ENCODE peak calls at places on chromosomes 11 and 22, in nine cellular contexts. One of them, this sample, is unnamed.

GRCh38 chr22:20976291-20976877 is 5.7 kb upstream of the LZTR1 start:
- DNase-seq in CD4-positive, alpha-beta T cell: no peak
- DNase-seq in kidney epithelial cell: no peak
- DNase-seq in adipocyte: no peak
- DNase-seq in GM23248: no peak
- DNase-seq in mammary epithelial cell: no peak
- DNase-seq in body of pancreas: no peak
- DNase-seq in HCT116: no peak
- DNase-seq in foreskin keratinocyte: no peak
- DNase-seq in this sample: no peak

GRCh38 chr22:20783844-20784723 is 10.2 kb downstream of the SERPIND1 start:
- DNase-seq in CD4-positive, alpha-beta T cell: peak; percentile 16
- DNase-seq in kidney epithelial cell: peak; percentile 31
- DNase-seq in adipocyte: peak; percentile 77
- DNase-seq in GM23248: peak; percentile 70
- DNase-seq in mammary epithelial cell: peak; percentile 35
- DNase-seq in body of pancreas: peak; percentile 31
- DNase-seq in HCT116: peak; percentile 34
- DNase-seq in foreskin keratinocyte: no peak
- DNase-seq in this sample: no peak

GRCh38 chr11:44179173-44179572 is 83.7 kb downstream of the EXT2 start:
- DNase-seq in CD4-positive, alpha-beta T cell: no peak
- DNase-seq in kidney epithelial cell: no peak
- DNase-seq in adipocyte: peak; percentile 43
- DNase-seq in GM23248: peak; percentile 48
- DNase-seq in mammary epithelial cell: no peak
- DNase-seq in body of pancreas: no peak
- DNase-seq in HCT116: no peak
- DNase-seq in foreskin keratinocyte: no peak
- DNase-seq in this sample: no peak

GRCh38 chr11:69157822-69158231 is 2.1 kb downstream of the SMIM38 start:
- DNase-seq in CD4-positive, alpha-beta T cell: no peak
- DNase-seq in kidney epithelial cell: no peak
- DNase-seq in adipocyte: no peak
- DNase-seq in GM23248: no peak
- DNase-seq in mammary epithelial cell: no peak
- DNase-seq in body of pancreas: no peak
- DNase-seq in HCT116: no peak
- DNase-seq in foreskin keratinocyte: no peak
- DNase-seq in this sample: no peak

GRCh38 chr11:69588270-69588669 is 52.7 kb upstream of the CCND1 start:
- DNase-seq in CD4-positive, alpha-beta T cell: no peak
- DNase-seq in kidney epithelial cell: no peak
- DNase-seq in adipocyte: peak; percentile 47
- DNase-seq in GM23248: peak; percentile 95
- DNase-seq in mammary epithelial cell: peak; percentile 83
- DNase-seq in body of pancreas: no peak
- DNase-seq in HCT116: peak; percentile 54
- DNase-seq in foreskin keratinocyte: peak; percentile 51
- DNase-seq in this sample: no peak

GRCh38 chr11:133957926-133958325 is 1.2 kb upstream of the IGSF9B start:
- DNase-seq in CD4-positive, alpha-beta T cell: no peak
- DNase-seq in kidney epithelial cell: no peak
- DNase-seq in adipocyte: no peak
- DNase-seq in GM23248: no peak
- DNase-seq in mammary epithelial cell: no peak
- DNase-seq in body of pancreas: no peak
- DNase-seq in HCT116: no peak
- DNase-seq in foreskin keratinocyte: no peak
- DNase-seq in this sample: peak; percentile 40

GRCh38 chr11:31800398-31801265 is 10.5 kb downstream of the PAX6 start:
- DNase-seq in CD4-positive, alpha-beta T cell: no peak
- DNase-seq in kidney epithelial cell: no peak
- DNase-seq in adipocyte: no peak
- DNase-seq in GM23248: no peak
- DNase-seq in mammary epithelial cell: no peak
- DNase-seq in body of pancreas: no peak
- DNase-seq in HCT116: no peak
- DNase-seq in foreskin keratinocyte: no peak
- DNase-seq in this sample: no peak

GRCh38 chr22:30968015-30968923 is at the start of gene MORC2:
- DNase-seq in CD4-positive, alpha-beta T cell: no peak
- DNase-seq in kidney epithelial cell: no peak
- DNase-seq in adipocyte: no peak
- DNase-seq in GM23248: no peak
- DNase-seq in mammary epithelial cell: no peak
- DNase-seq in body of pancreas: peak; percentile 63
- DNase-seq in HCT116: no peak
- DNase-seq in foreskin keratinocyte: no peak
- DNase-seq in this sample: peak; percentile 73

GRCh38 chr11:7686761-7687160 is 13.5 kb upstream of the CYB5R2 start:
- DNase-seq in CD4-positive, alpha-beta T cell: no peak
- DNase-seq in kidney epithelial cell: no peak
- DNase-seq in adipocyte: no peak
- DNase-seq in GM23248: no peak
- DNase-seq in mammary epithelial cell: no peak
- DNase-seq in body of pancreas: no peak
- DNase-seq in HCT116: no peak
- DNase-seq in foreskin keratinocyte: no peak
- DNase-seq in this sample: no peak

GRCh38 chr11:7688238-7688826 is 15.0 kb upstream of the CYB5R2 start:
- DNase-seq in CD4-positive, alpha-beta T cell: no peak
- DNase-seq in kidney epithelial cell: no peak
- DNase-seq in adipocyte: peak; percentile 81
- DNase-seq in GM23248: peak; percentile 73
- DNase-seq in mammary epithelial cell: peak; percentile 20
- DNase-seq in body of pancreas: no peak
- DNase-seq in HCT116: peak; percentile 12
- DNase-seq in foreskin keratinocyte: no peak
- DNase-seq in this sample: no peak

GRCh38 chr11:7687386-7687785 is 14.1 kb upstream of the CYB5R2 start:
- DNase-seq in CD4-positive, alpha-beta T cell: no peak
- DNase-seq in kidney epithelial cell: no peak
- DNase-seq in adipocyte: no peak
- DNase-seq in GM23248: no peak
- DNase-seq in mammary epithelial cell: peak; percentile 73
- DNase-seq in body of pancreas: no peak
- DNase-seq in HCT116: no peak
- DNase-seq in foreskin keratinocyte: no peak
- DNase-seq in this sample: no peak

GRCh38 chr11:7689239-7689638 is 15.9 kb upstream of the CYB5R2 start:
- DNase-seq in CD4-positive, alpha-beta T cell: no peak
- DNase-seq in kidney epithelial cell: no peak
- DNase-seq in adipocyte: no peak
- DNase-seq in GM23248: no peak
- DNase-seq in mammary epithelial cell: peak; percentile 74
- DNase-seq in body of pancreas: no peak
- DNase-seq in HCT116: no peak
- DNase-seq in foreskin keratinocyte: no peak
- DNase-seq in this sample: no peak

DNA sequence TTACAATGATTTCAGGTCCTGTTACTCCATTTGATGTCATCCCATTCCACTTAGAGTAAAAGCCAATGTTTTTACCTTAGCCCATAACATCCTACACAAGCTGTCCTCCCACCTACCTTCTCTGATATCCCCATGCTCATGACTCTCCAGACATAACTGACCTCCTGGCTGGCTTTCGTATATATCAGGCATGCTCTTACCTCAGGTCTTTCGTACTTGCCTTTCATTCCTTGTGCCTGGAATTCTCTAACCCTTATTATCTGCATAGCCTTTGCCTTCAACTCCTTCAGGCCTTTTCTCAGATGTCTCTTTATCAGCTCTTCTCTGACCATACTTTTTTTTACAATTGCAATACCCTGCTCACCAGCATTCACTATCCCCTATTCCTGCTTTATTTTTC is 10.3 kb upstream of the CYB5R2 start:
- DNase-seq in CD4-positive, alpha-beta T cell: no peak
- DNase-seq in kidney epithelial cell: no peak
- DNase-seq in adipocyte: no peak
- DNase-seq in GM23248: no peak
- DNase-seq in mammary epithelial cell: no peak
- DNase-seq in body of pancreas: no peak
- DNase-seq in HCT116: no peak
- DNase-seq in foreskin keratinocyte: no peak
- DNase-seq in this sample: no peak
- H3K27me3 ChIP-seq in CD4-positive, alpha-beta T cell: peaks cover 23% of the 10 kb centered on the region
- H3K27me3 ChIP-seq in kidney epithelial cell: no peaks in the 10 kb centered on the region
- H3K27me3 ChIP-seq in adipocyte: peaks cover 7% of the 10 kb centered on the region
- H3K27me3 ChIP-seq in GM23248: no peaks in the 10 kb centered on the region
- H3K27me3 ChIP-seq in mammary epithelial cell: no peaks in the 10 kb centered on the region
- H3K27me3 ChIP-seq in body of pancreas: no peaks in the 10 kb centered on the region
- H3K27me3 ChIP-seq in HCT116: peaks cover 72% of the 10 kb centered on the region
- H3K27me3 ChIP-seq in foreskin keratinocyte: peaks cover 6% of the 10 kb centered on the region
- H3K27me3 ChIP-seq in this sample: peaks cover 2% of the 10 kb centered on the region

GRCh38 chr11:89347071-89347470 is 144.1 kb downstream of the NOX4 start:
- DNase-seq in CD4-positive, alpha-beta T cell: no peak
- DNase-seq in kidney epithelial cell: no peak
- DNase-seq in adipocyte: no peak
- DNase-seq in GM23248: no peak
- DNase-seq in mammary epithelial cell: no peak
- DNase-seq in body of pancreas: no peak
- DNase-seq in HCT116: no peak
- DNase-seq in foreskin keratinocyte: no peak
- DNase-seq in this sample: no peak
- H3K27me3 ChIP-seq in CD4-positive, alpha-beta T cell: no peaks in the 10 kb centered on the region
- H3K27me3 ChIP-seq in kidney epithelial cell: no peaks in the 10 kb centered on the region
- H3K27me3 ChIP-seq in adipocyte: no peaks in the 10 kb centered on the region
- H3K27me3 ChIP-seq in GM23248: no peaks in the 10 kb centered on the region
- H3K27me3 ChIP-seq in mammary epithelial cell: no peaks in the 10 kb centered on the region
- H3K27me3 ChIP-seq in body of pancreas: no peaks in the 10 kb centered on the region
- H3K27me3 ChIP-seq in HCT116: no peaks in the 10 kb centered on the region
- H3K27me3 ChIP-seq in foreskin keratinocyte: no peaks in the 10 kb centered on the region
- H3K27me3 ChIP-seq in this sample: no peaks in the 10 kb centered on the region

DNA sequence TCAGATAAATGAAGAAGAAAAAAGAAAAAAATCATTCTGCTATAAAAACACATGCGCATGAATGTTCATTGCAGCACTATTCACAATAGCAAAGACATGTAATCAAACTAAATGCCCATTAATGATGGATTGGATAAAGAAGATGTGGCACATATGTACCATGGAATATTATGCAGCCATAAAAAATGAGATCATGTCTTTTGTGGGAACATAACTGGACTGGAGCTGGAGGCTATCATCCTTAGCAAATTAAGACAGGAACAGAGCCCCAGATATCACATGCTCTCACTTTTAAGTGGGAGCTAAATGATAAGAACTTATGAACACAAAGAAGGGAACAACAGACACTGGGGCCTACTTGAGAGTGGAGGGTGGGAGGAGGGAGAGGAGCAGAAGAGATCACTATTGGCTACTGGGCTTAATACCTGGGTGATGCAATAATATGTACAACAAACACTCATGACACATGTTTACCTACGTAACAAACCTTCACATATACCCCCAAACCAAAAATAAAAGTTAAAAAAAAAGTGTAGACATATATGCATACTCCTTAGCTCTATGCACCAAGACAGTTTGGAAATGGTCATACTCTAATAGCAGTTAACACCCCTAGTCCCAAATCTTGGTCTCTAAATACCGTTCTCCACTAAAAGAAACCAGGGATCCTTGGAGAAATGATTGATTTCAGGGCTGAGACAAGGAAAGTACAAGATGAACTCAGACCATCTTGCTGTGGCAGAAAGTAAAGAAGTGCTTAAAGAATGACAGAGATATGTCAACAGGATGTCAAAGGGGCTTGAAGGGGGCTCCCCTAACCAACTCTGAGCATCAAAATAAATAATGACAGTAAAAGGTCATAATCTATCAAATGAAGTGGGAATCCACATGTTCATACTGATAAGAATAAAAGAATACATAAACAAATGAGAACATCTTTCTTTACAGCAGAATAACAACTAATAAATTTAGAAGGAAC is 17.1 kb upstream of the DDX6 start:
- DNase-seq in CD4-positive, alpha-beta T cell: no peak
- DNase-seq in kidney epithelial cell: no peak
- DNase-seq in adipocyte: no peak
- DNase-seq in GM23248: no peak
- DNase-seq in mammary epithelial cell: no peak
- DNase-seq in body of pancreas: no peak
- DNase-seq in HCT116: no peak
- DNase-seq in foreskin keratinocyte: no peak
- DNase-seq in this sample: no peak
- H3K27me3 ChIP-seq in CD4-positive, alpha-beta T cell: no peaks in the 10 kb centered on the region
- H3K27me3 ChIP-seq in kidney epithelial cell: no peaks in the 10 kb centered on the region
- H3K27me3 ChIP-seq in adipocyte: peaks cover 17% of the 10 kb centered on the region
- H3K27me3 ChIP-seq in GM23248: peaks cover 10% of the 10 kb centered on the region
- H3K27me3 ChIP-seq in mammary epithelial cell: no peaks in the 10 kb centered on the region
- H3K27me3 ChIP-seq in body of pancreas: no peaks in the 10 kb centered on the region
- H3K27me3 ChIP-seq in HCT116: no peaks in the 10 kb centered on the region
- H3K27me3 ChIP-seq in foreskin keratinocyte: peaks cover 6% of the 10 kb centered on the region
- H3K27me3 ChIP-seq in this sample: no peaks in the 10 kb centered on the region

GRCh38 chr11:117631336-117632090 is 165.5 kb downstream of the DSCAML1 start:
- DNase-seq in CD4-positive, alpha-beta T cell: no peak
- DNase-seq in kidney epithelial cell: no peak
- DNase-seq in adipocyte: no peak
- DNase-seq in GM23248: no peak
- DNase-seq in mammary epithelial cell: no peak
- DNase-seq in body of pancreas: no peak
- DNase-seq in HCT116: no peak
- DNase-seq in foreskin keratinocyte: no peak
- DNase-seq in this sample: no peak

GRCh38 chr11:117638913-117639543 is 158.0 kb downstream of the DSCAML1 start:
- DNase-seq in CD4-positive, alpha-beta T cell: no peak
- DNase-seq in kidney epithelial cell: no peak
- DNase-seq in adipocyte: no peak
- DNase-seq in GM23248: no peak
- DNase-seq in mammary epithelial cell: no peak
- DNase-seq in body of pancreas: no peak
- DNase-seq in HCT116: no peak
- DNase-seq in foreskin keratinocyte: no peak
- DNase-seq in this sample: no peak

GRCh38 chr11:117633186-117633585 is 163.8 kb downstream of the DSCAML1 start:
- DNase-seq in CD4-positive, alpha-beta T cell: no peak
- DNase-seq in kidney epithelial cell: no peak
- DNase-seq in adipocyte: no peak
- DNase-seq in GM23248: no peak
- DNase-seq in mammary epithelial cell: no peak
- DNase-seq in body of pancreas: no peak
- DNase-seq in HCT116: no peak
- DNase-seq in foreskin keratinocyte: no peak
- DNase-seq in this sample: no peak

GRCh38 chr11:117633976-117634755 is 162.8 kb downstream of the DSCAML1 start:
- DNase-seq in CD4-positive, alpha-beta T cell: no peak
- DNase-seq in kidney epithelial cell: no peak
- DNase-seq in adipocyte: no peak
- DNase-seq in GM23248: no peak
- DNase-seq in mammary epithelial cell: no peak
- DNase-seq in body of pancreas: no peak
- DNase-seq in HCT116: no peak
- DNase-seq in foreskin keratinocyte: no peak
- DNase-seq in this sample: no peak

DNA sequence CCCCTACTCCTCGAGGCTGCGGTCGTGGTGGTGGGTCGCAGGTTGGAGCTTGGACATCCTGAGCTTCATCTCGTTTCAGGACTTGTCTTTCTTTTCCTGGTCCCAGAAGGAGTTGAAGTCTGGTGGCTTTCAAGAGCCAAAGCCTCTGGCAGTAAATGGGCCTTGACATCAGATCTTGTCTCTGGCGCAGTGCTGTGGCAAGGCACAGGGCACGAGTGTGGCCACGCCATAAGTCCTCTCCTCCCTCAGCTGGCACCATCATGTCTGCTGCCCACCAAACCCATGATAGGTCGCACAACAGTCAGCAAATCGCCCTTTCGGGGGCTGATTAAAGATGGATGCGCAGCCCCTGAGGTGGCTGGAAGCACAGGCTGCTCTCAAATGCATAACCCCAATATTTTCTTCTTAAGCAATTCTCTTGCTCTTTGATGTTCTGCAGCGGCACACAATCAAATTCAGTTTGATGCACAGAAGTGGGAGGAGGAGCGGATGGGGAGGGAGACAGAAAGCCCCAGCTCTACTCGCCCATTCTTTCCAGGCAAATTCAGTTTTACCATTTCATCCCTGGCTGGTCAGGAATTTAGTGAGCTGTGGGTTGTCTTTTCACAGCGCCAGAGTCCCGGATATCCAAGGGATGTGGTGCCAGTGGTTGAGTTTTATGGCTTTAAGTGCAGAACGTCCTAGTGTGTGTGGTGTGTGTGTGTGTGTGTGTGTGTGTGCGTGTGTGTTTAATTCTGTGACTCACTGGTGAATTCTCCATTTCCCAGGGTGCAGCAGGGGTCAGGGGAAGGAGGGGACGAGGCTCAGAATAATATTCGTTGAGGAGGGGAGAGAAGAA is 162.0 kb downstream of the DSCAML1 start:
- DNase-seq in CD4-positive, alpha-beta T cell: no peak
- DNase-seq in kidney epithelial cell: peak; percentile 58
- DNase-seq in adipocyte: no peak
- DNase-seq in GM23248: no peak
- DNase-seq in mammary epithelial cell: no peak
- DNase-seq in body of pancreas: no peak
- DNase-seq in HCT116: no peak
- DNase-seq in foreskin keratinocyte: no peak
- DNase-seq in this sample: peak; percentile 8
- H3K27me3 ChIP-seq in CD4-positive, alpha-beta T cell: no peaks in the 10 kb centered on the region
- H3K27me3 ChIP-seq in kidney epithelial cell: no peaks in the 10 kb centered on the region
- H3K27me3 ChIP-seq in adipocyte: peaks cover 31% of the 10 kb centered on the region
- H3K27me3 ChIP-seq in GM23248: peaks cover 21% of the 10 kb centered on the region
- H3K27me3 ChIP-seq in mammary epithelial cell: no peaks in the 10 kb centered on the region
- H3K27me3 ChIP-seq in body of pancreas: no peaks in the 10 kb centered on the region
- H3K27me3 ChIP-seq in HCT116: peaks cover 23% of the 10 kb centered on the region
- H3K27me3 ChIP-seq in foreskin keratinocyte: peaks cover 5% of the 10 kb centered on the region
- H3K27me3 ChIP-seq in this sample: no peaks in the 10 kb centered on the region

This sample was measured in right cardiac atrium.